ENCODE peak calls at places on chromosomes 16 and 17, in five cellular contexts. Y, Q, O, U and R are unnamed samples. For H3K9me3, the result is how much of the 10 kb centered on the place peaks cover.

GRCh38 chr17:37116802-37117201 is 168.0 kb downstream of the AATF start:
- DNase-seq in Q (no peak), Y (no peak), O (no peak), U (no peak), R (no peak)

GRCh38 chr16:1084971-1085370 is 11.1 kb downstream of the C1QTNF8 start:
- DNase-seq in O (no peak), Y (no peak), Q (no peak), U (no peak), R (no peak)

GRCh38 chr17:17300624-17301568 is 2.3 kb upstream of the NT5M start:
- DNase-seq in O (peak), Q (peak), U (peak), Y (peak), R (no peak)

GRCh38 chr16:50103764-50104163 is 38.0 kb downstream of the HEATR3 start:
- DNase-seq in U (no peak), Q (no peak), O (no peak), Y (no peak), R (no peak)

GRCh38 chr17:12316021-12316420 is 295.3 kb downstream of the MAP2K4 start:
- DNase-seq in U (no peak), Y (no peak), Q (no peak), O (no peak), R (no peak)

GRCh38 chr16:24858219-24859041 is 12.7 kb downstream of the SLC5A11 start:
- DNase-seq in Q (peak), U (peak), Y (peak), O (peak), R (no peak)

GRCh38 chr16:27317320-27317719 is 3.5 kb downstream of the IL4R start:
- DNase-seq in O (no peak), U (peak), Q (no peak), Y (no peak), R (no peak)

GRCh38 chr17:75249564-75249963 is 11.8 kb downstream of the GGA3 start:
- DNase-seq in U (no peak), Y (no peak), O (no peak), Q (no peak), R (no peak)

GRCh38 chr16:7397901-7398300 is 65.3 kb downstream of the RBFOX1 start:
- DNase-seq in O (no peak), Q (no peak), Y (no peak), U (no peak), R (no peak)

GRCh38 chr17:57806083-57806830 is 43.6 kb downstream of the MRPS23 start:
- DNase-seq in U (no peak), Y (no peak), Q (no peak), O (no peak), R (peak)

GRCh38 chr17:75517277-75517865 is 1.0 kb downstream of the TSEN54 start:
- DNase-seq in Y (peak), O (peak), Q (peak), U (peak), R (no peak)

GRCh38 chr16:51624083-51624775 is 473.2 kb upstream of the SALL1 start:
- DNase-seq in U (no peak), Y (no peak), O (no peak), Q (no peak), R (no peak)

GRCh38 chr17:33864758-33865229 is 390.3 kb upstream of the CCL2 start:
- DNase-seq in O (no peak), Y (no peak), Q (no peak), U (no peak), R (no peak)

GRCh38 chr16:30004811-30005242 is 6.0 kb downstream of the DOC2A start:
- DNase-seq in Q (no peak), U (no peak), Y (no peak), O (peak), R (no peak)

GRCh38 chr16:15034266-15035162 is 21.4 kb downstream of the NTAN1 start:
- DNase-seq in Y (no peak), Q (no peak), U (no peak), O (no peak), R (no peak)

GRCh38 chr16:1503110-1503955 is 10.2 kb downstream of the TELO2 start:
- DNase-seq in Y (no peak), Q (no peak), U (no peak), O (no peak), R (no peak)

GRCh38 chr16:29710227-29711219 is 31.5 kb downstream of the QPRT start:
- DNase-seq in O (no peak), Q (peak), U (no peak), Y (no peak), R (no peak)

GRCh38 chr17:59406808-59407381 is 75.4 kb downstream of the YPEL2 start:
- DNase-seq in O (no peak), Y (no peak), U (no peak), Q (no peak), R (no peak)

DNA sequence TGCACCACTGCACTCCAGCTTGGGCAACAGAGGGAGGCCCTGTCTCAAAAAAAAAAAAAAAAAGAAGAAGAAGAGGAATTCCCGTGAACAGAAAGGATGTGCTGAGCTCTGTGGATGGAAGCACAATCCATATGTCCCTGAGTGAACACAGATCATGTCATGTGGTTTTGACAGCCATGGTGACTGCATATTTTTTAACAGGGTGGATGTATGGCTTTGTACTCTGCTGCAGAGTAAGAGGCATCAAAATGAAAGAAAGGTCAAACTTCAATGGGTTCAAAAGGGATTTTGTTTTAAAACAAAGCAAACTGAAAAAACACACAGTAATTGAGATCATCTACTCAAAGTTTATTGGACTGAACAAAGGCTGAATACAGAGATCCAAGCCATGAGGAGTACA is 31.5 kb downstream of the MXRA7 start:
- DNase-seq in U (no peak), Y (no peak), O (no peak), Q (no peak), R (no peak)
- H3K27ac ChIP-seq in U (no peak), Y (peak), O (no peak), Q (no peak), R (no peak)

GRCh38 chr17:61698244-61698643 is 107.2 kb upstream of the NACA2 start:
- DNase-seq in O (no peak), Q (no peak), Y (no peak), U (no peak), R (no peak)
- H3K9me3 ChIP-seq in O (half or more), Q (under half), Y (under half), U (under half), R (under half)

DNA sequence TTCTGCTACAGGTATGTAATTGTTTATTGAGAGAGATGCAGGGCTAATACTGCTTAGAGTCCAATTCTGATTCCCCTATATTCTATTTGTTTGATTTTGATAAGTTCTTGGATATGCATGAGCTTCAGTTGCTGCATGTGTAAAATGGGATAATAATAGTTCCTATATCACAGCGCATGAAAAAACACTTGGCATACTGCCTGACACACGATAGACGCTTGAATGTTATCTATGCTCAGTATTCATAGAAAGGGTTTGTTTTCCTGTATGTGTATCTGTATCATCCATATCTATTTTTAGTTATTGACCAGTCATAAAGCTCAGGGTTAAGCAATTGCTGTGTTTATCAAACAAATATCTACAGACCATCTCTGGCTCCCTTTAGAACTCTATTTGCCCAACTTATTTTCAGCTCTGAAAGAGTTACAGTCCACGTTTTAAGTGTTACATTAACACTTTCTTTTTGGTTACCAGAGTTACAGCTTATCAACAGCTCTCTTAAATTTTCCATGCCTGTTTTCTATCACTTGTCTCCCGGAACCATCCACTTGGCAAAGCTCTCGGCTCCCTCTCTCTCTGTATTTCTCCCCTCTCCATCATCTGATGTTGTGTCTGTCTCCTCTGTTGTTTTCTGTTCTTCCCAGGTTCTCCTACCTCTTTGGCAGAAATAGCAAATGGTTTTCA is 334.8 kb downstream of the CBLN1 start:
- DNase-seq in Q (no peak), Y (no peak), O (no peak), U (no peak), R (no peak)
- TF ChIP-seq EP300 in Q (no peak), Y (no peak), O (no peak), U (no peak), R (no peak)

DNA sequence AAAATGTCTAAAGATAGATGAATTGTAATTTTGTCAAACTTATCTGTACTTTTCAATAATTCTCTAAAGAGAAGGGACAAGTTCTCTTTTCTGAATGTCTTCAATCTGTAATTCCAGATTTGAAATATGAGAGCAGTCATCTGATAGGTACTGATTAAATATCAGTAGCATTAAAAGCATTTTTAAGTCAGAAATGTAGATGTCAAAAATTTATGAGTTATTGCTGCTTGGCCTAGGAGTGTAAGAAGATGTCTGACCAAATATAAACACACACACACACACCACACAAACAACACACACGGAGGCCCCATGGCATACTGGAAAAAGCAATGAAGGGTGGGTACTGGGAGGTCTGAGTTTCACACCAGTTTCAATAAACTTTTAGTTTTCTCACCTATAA is 2.4 kb upstream of the TOB1 start:
- DNase-seq in Q (no peak), U (no peak), Y (no peak), O (no peak), R (no peak)
- H3K27ac ChIP-seq in Q (peak), U (peak), Y (peak), O (no peak), R (peak)

GRCh38 chr16:35754391-35755369 is 2295.3 kb downstream of the TP53TG3F start:
- DNase-seq in O (no peak), Y (no peak), U (no peak), Q (no peak), R (peak)
- H3K9me3 ChIP-seq in O (half or more), Y (under half), U (under half), Q (under half), R (under half)

DNA sequence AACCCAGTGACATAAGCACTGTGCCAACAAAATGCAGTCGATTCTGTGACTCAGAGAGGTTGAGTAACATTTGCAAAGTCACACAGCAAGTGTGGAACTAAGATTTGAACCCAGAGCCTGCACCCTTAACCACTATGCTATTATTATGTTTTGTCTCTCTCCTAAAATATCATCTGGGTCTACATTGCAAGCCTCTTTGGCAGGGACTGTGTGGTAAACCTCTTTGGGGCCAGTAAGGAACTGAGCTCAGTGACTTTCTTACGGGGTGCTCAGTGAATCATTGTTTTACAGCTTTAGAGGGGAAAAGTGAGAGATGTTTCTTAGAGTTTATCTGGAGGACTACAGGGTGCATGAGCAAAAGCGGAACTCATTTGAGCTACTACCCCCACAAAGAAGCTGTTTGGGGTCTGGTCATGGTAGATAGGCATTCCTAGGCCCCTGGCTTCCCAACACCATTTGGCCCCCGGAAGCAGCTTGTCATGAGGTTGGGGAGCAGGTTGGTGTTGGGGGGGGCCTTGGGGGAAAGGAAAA is 9.8 kb downstream of the CIITA start:
- DNase-seq in Q (no peak), Y (no peak), O (no peak), U (no peak), R (no peak)
- TF ChIP-seq EP300 in Q (no peak), Y (no peak), O (no peak), U (no peak), R (no peak)